ENCODE peak calls at places on chromosomes 4 and X, in nine cellular contexts. One of them, this sample, is unnamed.

GRCh38 chr4:115042496-115042895 is 70.9 kb downstream of the NDST4 start:
- DNase-seq in breast epithelium: no peak
- DNase-seq in IMR-90: no peak
- DNase-seq in endothelial cell of umbilical vein: no peak
- DNase-seq in uterus: no peak
- DNase-seq in heart left ventricle: no peak
- DNase-seq in thyroid gland: no peak
- DNase-seq in body of pancreas: no peak
- DNase-seq in A549: peak; percentile 6
- DNase-seq in this sample: no peak

GRCh38 chr4:126733301-126733700 is 899.5 kb upstream of the INTU start:
- DNase-seq in heart left ventricle: no peak
- DNase-seq in thyroid gland: no peak
- DNase-seq in uterus: no peak
- DNase-seq in A549: no peak
- DNase-seq in endothelial cell of umbilical vein: no peak
- DNase-seq in body of pancreas: no peak
- DNase-seq in IMR-90: peak; percentile 19
- DNase-seq in breast epithelium: no peak
- DNase-seq in this sample: no peak

GRCh38 chr4:1237981-1238675 is 10.8 kb downstream of the CTBP1 start:
- DNase-seq in heart left ventricle: peak; percentile 47
- DNase-seq in breast epithelium: no peak
- DNase-seq in endothelial cell of umbilical vein: no peak
- DNase-seq in IMR-90: no peak
- DNase-seq in thyroid gland: no peak
- DNase-seq in uterus: peak; percentile 11
- DNase-seq in body of pancreas: peak; percentile 15
- DNase-seq in A549: no peak
- DNase-seq in this sample: peak; percentile 52

GRCh38 chr4:8618961-8619720 is 26.6 kb downstream of the CPZ start:
- DNase-seq in A549: no peak
- DNase-seq in heart left ventricle: peak; percentile 56
- DNase-seq in endothelial cell of umbilical vein: no peak
- DNase-seq in thyroid gland: no peak
- DNase-seq in breast epithelium: no peak
- DNase-seq in body of pancreas: no peak
- DNase-seq in IMR-90: no peak
- DNase-seq in uterus: no peak
- DNase-seq in this sample: peak; percentile 53

GRCh38 chrX:39144965-39145364 is 343.7 kb downstream of the MID1IP1 start:
- DNase-seq in body of pancreas: no peak
- DNase-seq in breast epithelium: no peak
- DNase-seq in uterus: no peak
- DNase-seq in IMR-90: no peak
- DNase-seq in thyroid gland: no peak
- DNase-seq in A549: no peak
- DNase-seq in heart left ventricle: no peak
- DNase-seq in endothelial cell of umbilical vein: no peak
- DNase-seq in this sample: no peak

GRCh38 chr4:165369522-165369921 is 9.3 kb upstream of the CPE start:
- DNase-seq in body of pancreas: no peak
- DNase-seq in IMR-90: no peak
- DNase-seq in A549: no peak
- DNase-seq in endothelial cell of umbilical vein: no peak
- DNase-seq in breast epithelium: no peak
- DNase-seq in heart left ventricle: no peak
- DNase-seq in thyroid gland: no peak
- DNase-seq in uterus: no peak
- DNase-seq in this sample: no peak

GRCh38 chrX:132565273-132565672 is 76.4 kb upstream of the MBNL3 start:
- DNase-seq in thyroid gland: no peak
- DNase-seq in endothelial cell of umbilical vein: no peak
- DNase-seq in uterus: no peak
- DNase-seq in IMR-90: no peak
- DNase-seq in heart left ventricle: no peak
- DNase-seq in A549: no peak
- DNase-seq in body of pancreas: no peak
- DNase-seq in breast epithelium: no peak
- DNase-seq in this sample: no peak

GRCh38 chrX:30883141-30883540 is 5.9 kb downstream of the TAB3 start:
- DNase-seq in heart left ventricle: no peak
- DNase-seq in breast epithelium: no peak
- DNase-seq in thyroid gland: no peak
- DNase-seq in IMR-90: no peak
- DNase-seq in A549: no peak
- DNase-seq in endothelial cell of umbilical vein: no peak
- DNase-seq in body of pancreas: no peak
- DNase-seq in uterus: no peak
- DNase-seq in this sample: no peak

GRCh38 chr4:114151-114550 is 10.2 kb upstream of the ZNF718 start:
- DNase-seq in heart left ventricle: no peak
- DNase-seq in A549: no peak
- DNase-seq in endothelial cell of umbilical vein: no peak
- DNase-seq in body of pancreas: no peak
- DNase-seq in thyroid gland: no peak
- DNase-seq in breast epithelium: no peak
- DNase-seq in uterus: no peak
- DNase-seq in IMR-90: no peak
- DNase-seq in this sample: no peak

GRCh38 chr4:169330095-169330494 is 59.3 kb upstream of the SH3RF1 start:
- DNase-seq in uterus: no peak
- DNase-seq in breast epithelium: no peak
- DNase-seq in heart left ventricle: no peak
- DNase-seq in thyroid gland: no peak
- DNase-seq in A549: no peak
- DNase-seq in endothelial cell of umbilical vein: no peak
- DNase-seq in body of pancreas: no peak
- DNase-seq in IMR-90: no peak
- DNase-seq in this sample: no peak

GRCh38 chr4:174225247-174226054 is 58.0 kb downstream of the FBXO8 start:
- DNase-seq in heart left ventricle: no peak
- DNase-seq in IMR-90: no peak
- DNase-seq in endothelial cell of umbilical vein: no peak
- DNase-seq in uterus: no peak
- DNase-seq in A549: no peak
- DNase-seq in breast epithelium: no peak
- DNase-seq in thyroid gland: no peak
- DNase-seq in body of pancreas: no peak
- DNase-seq in this sample: no peak

GRCh38 chr4:10079951-10080873 is 36.4 kb downstream of the WDR1 start:
- DNase-seq in uterus: peak; percentile 25
- DNase-seq in endothelial cell of umbilical vein: no peak
- DNase-seq in breast epithelium: no peak
- DNase-seq in IMR-90: no peak
- DNase-seq in body of pancreas: peak; percentile 7
- DNase-seq in heart left ventricle: peak; percentile 25
- DNase-seq in thyroid gland: no peak
- DNase-seq in A549: no peak
- DNase-seq in this sample: peak; percentile 50

GRCh38 chr4:148154769-148155168 is 287.4 kb downstream of the NR3C2 start:
- DNase-seq in breast epithelium: no peak
- DNase-seq in A549: no peak
- DNase-seq in endothelial cell of umbilical vein: no peak
- DNase-seq in IMR-90: no peak
- DNase-seq in heart left ventricle: no peak
- DNase-seq in uterus: no peak
- DNase-seq in thyroid gland: no peak
- DNase-seq in body of pancreas: no peak
- DNase-seq in this sample: no peak

GRCh38 chrX:149003863-149004660 is 501.0 kb downstream of the IDS start:
- DNase-seq in IMR-90: no peak
- DNase-seq in breast epithelium: no peak
- DNase-seq in uterus: no peak
- DNase-seq in A549: no peak
- DNase-seq in thyroid gland: no peak
- DNase-seq in heart left ventricle: no peak
- DNase-seq in body of pancreas: no peak
- DNase-seq in endothelial cell of umbilical vein: no peak
- DNase-seq in this sample: no peak

GRCh38 chr4:26183017-26183416 is 137.8 kb upstream of the RBPJ start:
- DNase-seq in body of pancreas: no peak
- DNase-seq in IMR-90: peak; percentile 79
- DNase-seq in A549: no peak
- DNase-seq in thyroid gland: no peak
- DNase-seq in uterus: no peak
- DNase-seq in endothelial cell of umbilical vein: no peak
- DNase-seq in heart left ventricle: no peak
- DNase-seq in breast epithelium: no peak
- DNase-seq in this sample: no peak

GRCh38 chr4:106676173-106676921 is 307.8 kb upstream of the GIMD1 start:
- DNase-seq in body of pancreas: no peak
- DNase-seq in endothelial cell of umbilical vein: no peak
- DNase-seq in thyroid gland: no peak
- DNase-seq in IMR-90: no peak
- DNase-seq in uterus: no peak
- DNase-seq in breast epithelium: no peak
- DNase-seq in A549: no peak
- DNase-seq in heart left ventricle: no peak
- DNase-seq in this sample: no peak

GRCh38 chr4:140095694-140096482 is 58.1 kb downstream of the MAML3 start:
- DNase-seq in thyroid gland: no peak
- DNase-seq in body of pancreas: no peak
- DNase-seq in breast epithelium: no peak
- DNase-seq in endothelial cell of umbilical vein: peak; percentile 95
- DNase-seq in heart left ventricle: no peak
- DNase-seq in A549: peak; percentile 98
- DNase-seq in uterus: no peak
- DNase-seq in IMR-90: peak; percentile 100
- DNase-seq in this sample: peak; percentile 52
- TF ChIP-seq POLR2A in thyroid gland: no peak
- TF ChIP-seq POLR2A in body of pancreas: peak; percentile 31
- TF ChIP-seq POLR2A in breast epithelium: no peak
- TF ChIP-seq POLR2A in endothelial cell of umbilical vein: peak; percentile 53
- TF ChIP-seq POLR2A in heart left ventricle: peak; percentile 43
- TF ChIP-seq POLR2A in A549: peak; percentile 34
- TF ChIP-seq POLR2A in uterus: no peak
- TF ChIP-seq POLR2A in IMR-90: peak; percentile 78
- TF ChIP-seq POLR2A in this sample: peak; percentile 9

GRCh38 chrX:24151513-24151912 is 2.0 kb downstream of the ZFX start:
- DNase-seq in breast epithelium: no peak
- DNase-seq in body of pancreas: no peak
- DNase-seq in IMR-90: no peak
- DNase-seq in endothelial cell of umbilical vein: no peak
- DNase-seq in heart left ventricle: no peak
- DNase-seq in A549: peak; percentile 29
- DNase-seq in thyroid gland: no peak
- DNase-seq in uterus: no peak
- DNase-seq in this sample: no peak
- H3K4me1 ChIP-seq in breast epithelium: peaks cover 3% of the 10 kb centered on the region
- H3K4me1 ChIP-seq in body of pancreas: peaks cover 50% of the 10 kb centered on the region
- H3K4me1 ChIP-seq in IMR-90: peaks cover 9% of the 10 kb centered on the region
- H3K4me1 ChIP-seq in endothelial cell of umbilical vein: peaks cover 41% of the 10 kb centered on the region
- H3K4me1 ChIP-seq in heart left ventricle: peaks cover 38% of the 10 kb centered on the region
- H3K4me1 ChIP-seq in A549: peaks cover 65% of the 10 kb centered on the region
- H3K4me1 ChIP-seq in thyroid gland: peaks cover 54% of the 10 kb centered on the region
- H3K4me1 ChIP-seq in uterus: peaks cover 17% of the 10 kb centered on the region
- H3K4me1 ChIP-seq in this sample: peaks cover 46% of the 10 kb centered on the region

GRCh38 chrX:101097546-101098453 is at the start of gene CENPI:
- DNase-seq in IMR-90: peak; percentile 89
- DNase-seq in breast epithelium: peak; percentile 91
- DNase-seq in A549: peak; percentile 97
- DNase-seq in body of pancreas: peak; percentile 94
- DNase-seq in uterus: peak; percentile 92
- DNase-seq in endothelial cell of umbilical vein: peak; percentile 96
- DNase-seq in thyroid gland: peak; percentile 92
- DNase-seq in heart left ventricle: peak; percentile 96
- DNase-seq in this sample: peak; percentile 92
- TF ChIP-seq POLR2A in IMR-90: peak; percentile 66
- TF ChIP-seq POLR2A in breast epithelium: no peak
- TF ChIP-seq POLR2A in A549: peak; percentile 7
- TF ChIP-seq POLR2A in body of pancreas: peak; percentile 38
- TF ChIP-seq POLR2A in uterus: peak; percentile 75
- TF ChIP-seq POLR2A in endothelial cell of umbilical vein: peak; percentile 79
- TF ChIP-seq POLR2A in thyroid gland: no peak
- TF ChIP-seq POLR2A in heart left ventricle: peak; percentile 63
- TF ChIP-seq POLR2A in this sample: peak; percentile 76

GRCh38 chr4:6071191-6071958 is 53.1 kb upstream of the C4orf50 start:
- DNase-seq in endothelial cell of umbilical vein: no peak
- DNase-seq in heart left ventricle: no peak
- DNase-seq in breast epithelium: no peak
- DNase-seq in A549: no peak
- DNase-seq in uterus: no peak
- DNase-seq in body of pancreas: no peak
- DNase-seq in thyroid gland: peak; percentile 50
- DNase-seq in IMR-90: no peak
- DNase-seq in this sample: no peak

GRCh38 chr4:6071959-6072720 is 53.9 kb upstream of the C4orf50 start:
- DNase-seq in breast epithelium: no peak
- DNase-seq in heart left ventricle: no peak
- DNase-seq in endothelial cell of umbilical vein: no peak
- DNase-seq in A549: no peak
- DNase-seq in uterus: no peak
- DNase-seq in thyroid gland: peak; percentile 100
- DNase-seq in body of pancreas: peak; percentile 20
- DNase-seq in IMR-90: no peak
- DNase-seq in this sample: peak; percentile 93

GRCh38 chr4:6074723-6075122 is 56.5 kb upstream of the C4orf50 start:
- DNase-seq in body of pancreas: no peak
- DNase-seq in thyroid gland: peak; percentile 45
- DNase-seq in endothelial cell of umbilical vein: no peak
- DNase-seq in A549: no peak
- DNase-seq in IMR-90: no peak
- DNase-seq in uterus: no peak
- DNase-seq in breast epithelium: no peak
- DNase-seq in heart left ventricle: no peak
- DNase-seq in this sample: no peak

GRCh38 chr4:6066191-6066590 is 48.0 kb upstream of the C4orf50 start:
- DNase-seq in endothelial cell of umbilical vein: no peak
- DNase-seq in thyroid gland: no peak
- DNase-seq in heart left ventricle: no peak
- DNase-seq in uterus: no peak
- DNase-seq in A549: no peak
- DNase-seq in IMR-90: no peak
- DNase-seq in body of pancreas: no peak
- DNase-seq in breast epithelium: no peak
- DNase-seq in this sample: no peak

DNA sequence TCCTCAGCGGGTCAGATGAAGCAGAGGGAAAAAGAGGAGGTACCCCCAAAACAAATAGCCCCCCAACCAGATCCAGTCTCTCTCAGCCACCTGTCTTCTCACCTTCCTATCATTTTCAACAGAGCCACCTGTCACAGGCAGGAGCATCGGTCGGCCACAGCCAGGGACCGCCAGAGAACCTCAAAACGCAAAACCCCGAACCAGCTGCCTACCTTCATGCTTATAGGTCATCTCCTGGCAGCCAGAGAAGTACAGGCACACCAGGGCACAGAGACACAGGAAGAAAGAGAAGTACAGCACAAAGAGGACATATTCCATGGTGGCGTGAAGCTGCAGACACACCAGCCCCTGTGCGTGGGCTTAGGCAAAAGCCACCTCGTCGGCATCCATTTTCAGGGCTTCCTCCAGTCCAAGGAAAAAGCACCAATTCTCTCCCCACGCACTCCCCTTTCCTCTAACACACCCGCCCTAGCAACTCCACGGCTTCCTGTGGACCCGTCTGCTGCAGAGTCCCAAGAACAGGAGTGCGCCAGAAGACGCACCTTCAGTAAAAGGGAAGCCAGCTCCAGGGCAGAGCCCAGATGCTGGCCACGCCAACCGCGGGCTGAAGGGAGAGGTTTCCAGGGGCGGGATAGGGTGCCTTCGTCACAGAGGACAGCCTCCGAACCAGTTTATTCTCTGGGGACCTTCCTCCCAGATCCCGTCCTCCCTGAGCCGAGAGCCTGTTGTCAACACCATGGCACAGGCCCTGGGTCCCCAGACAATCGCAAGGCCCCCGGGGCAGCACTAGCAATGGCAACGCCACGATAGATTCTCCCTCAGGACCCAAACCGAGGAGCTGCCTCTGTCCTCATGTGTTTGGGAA is 51.8 kb upstream of the C4orf50 start:
- DNase-seq in endothelial cell of umbilical vein: no peak
- DNase-seq in IMR-90: no peak
- DNase-seq in breast epithelium: no peak
- DNase-seq in thyroid gland: no peak
- DNase-seq in body of pancreas: no peak
- DNase-seq in heart left ventricle: no peak
- DNase-seq in uterus: no peak
- DNase-seq in A549: no peak
- DNase-seq in this sample: no peak
- H3K4me1 ChIP-seq in endothelial cell of umbilical vein: no peaks in the 10 kb centered on the region
- H3K4me1 ChIP-seq in IMR-90: no peaks in the 10 kb centered on the region
- H3K4me1 ChIP-seq in breast epithelium: no peaks in the 10 kb centered on the region
- H3K4me1 ChIP-seq in thyroid gland: peaks cover 30% of the 10 kb centered on the region
- H3K4me1 ChIP-seq in body of pancreas: no peaks in the 10 kb centered on the region
- H3K4me1 ChIP-seq in heart left ventricle: no peaks in the 10 kb centered on the region
- H3K4me1 ChIP-seq in uterus: no peaks in the 10 kb centered on the region
- H3K4me1 ChIP-seq in A549: no peaks in the 10 kb centered on the region
- H3K4me1 ChIP-seq in this sample: no peaks in the 10 kb centered on the region

This sample was measured in right lobe of liver.